ENCODE peak calls at places on chromosome 22, in five cellular contexts. One of them, this sample, is unnamed.

GRCh38 chr22:23047265-23047664 is 23.1 kb upstream of the GNAZ start:
- DNase-seq in epithelial cell of esophagus: no peak
- DNase-seq in DMS153: no peak
- DNase-seq in NCI-H1417: no peak
- DNase-seq in stimulated activated CD4-positive, alpha-beta T cell treated with anti-CD3 and anti-CD28 coated beads, Interleukin-4, amount 100 ng/mL, for 4 hours: no peak
- DNase-seq in this sample: no peak

GRCh38 chr22:32622762-32623147 is 148.1 kb downstream of the FBXO7 start:
- DNase-seq in epithelial cell of esophagus: no peak
- DNase-seq in DMS153: no peak
- DNase-seq in NCI-H1417: no peak
- DNase-seq in stimulated activated CD4-positive, alpha-beta T cell treated with anti-CD3 and anti-CD28 coated beads, Interleukin-4, amount 100 ng/mL, for 4 hours: no peak
- DNase-seq in this sample: no peak

GRCh38 chr22:28329582-28330073 is 350.0 kb downstream of the TTC28 start:
- DNase-seq in epithelial cell of esophagus: no peak
- DNase-seq in DMS153: no peak
- DNase-seq in NCI-H1417: no peak
- DNase-seq in stimulated activated CD4-positive, alpha-beta T cell treated with anti-CD3 and anti-CD28 coated beads, Interleukin-4, amount 100 ng/mL, for 4 hours: no peak
- DNase-seq in this sample: no peak

GRCh38 chr22:45019861-45020655 is 10.3 kb upstream of the PHF21B start:
- DNase-seq in epithelial cell of esophagus: no peak
- DNase-seq in DMS153: no peak
- DNase-seq in NCI-H1417: no peak
- DNase-seq in stimulated activated CD4-positive, alpha-beta T cell treated with anti-CD3 and anti-CD28 coated beads, Interleukin-4, amount 100 ng/mL, for 4 hours: no peak
- DNase-seq in this sample: no peak

GRCh38 chr22:42217019-42217751 is 53.3 kb downstream of the TCF20 start:
- DNase-seq in epithelial cell of esophagus: no peak
- DNase-seq in DMS153: no peak
- DNase-seq in NCI-H1417: no peak
- DNase-seq in stimulated activated CD4-positive, alpha-beta T cell treated with anti-CD3 and anti-CD28 coated beads, Interleukin-4, amount 100 ng/mL, for 4 hours: no peak
- DNase-seq in this sample: no peak

GRCh38 chr22:17359501-17359900 is 9.8 kb upstream of the CECR2 start:
- DNase-seq in epithelial cell of esophagus: no peak
- DNase-seq in DMS153: no peak
- DNase-seq in NCI-H1417: no peak
- DNase-seq in stimulated activated CD4-positive, alpha-beta T cell treated with anti-CD3 and anti-CD28 coated beads, Interleukin-4, amount 100 ng/mL, for 4 hours: no peak
- DNase-seq in this sample: no peak

GRCh38 chr22:25987948-25988347 is 181.3 kb upstream of the SEZ6L start:
- DNase-seq in epithelial cell of esophagus: no peak
- DNase-seq in DMS153: no peak
- DNase-seq in NCI-H1417: no peak
- DNase-seq in stimulated activated CD4-positive, alpha-beta T cell treated with anti-CD3 and anti-CD28 coated beads, Interleukin-4, amount 100 ng/mL, for 4 hours: no peak
- DNase-seq in this sample: no peak

GRCh38 chr22:20080776-20081654 is 974 bp downstream of the DGCR8 start:
- DNase-seq in epithelial cell of esophagus: peak; percentile 76
- DNase-seq in DMS153: no peak
- DNase-seq in NCI-H1417: no peak
- DNase-seq in stimulated activated CD4-positive, alpha-beta T cell treated with anti-CD3 and anti-CD28 coated beads, Interleukin-4, amount 100 ng/mL, for 4 hours: no peak
- DNase-seq in this sample: no peak

GRCh38 chr22:27223317-27224177 is 566.2 kb downstream of the MIAT start:
- DNase-seq in epithelial cell of esophagus: peak; percentile 19
- DNase-seq in DMS153: no peak
- DNase-seq in NCI-H1417: no peak
- DNase-seq in stimulated activated CD4-positive, alpha-beta T cell treated with anti-CD3 and anti-CD28 coated beads, Interleukin-4, amount 100 ng/mL, for 4 hours: no peak
- DNase-seq in this sample: no peak

GRCh38 chr22:27534720-27535125 is 266.8 kb downstream of the MN1 start:
- DNase-seq in epithelial cell of esophagus: peak; percentile 30
- DNase-seq in DMS153: no peak
- DNase-seq in NCI-H1417: no peak
- DNase-seq in stimulated activated CD4-positive, alpha-beta T cell treated with anti-CD3 and anti-CD28 coated beads, Interleukin-4, amount 100 ng/mL, for 4 hours: no peak
- DNase-seq in this sample: no peak

GRCh38 chr22:41023299-41023623 is 69.1 kb upstream of the EP300 start:
- DNase-seq in epithelial cell of esophagus: no peak
- DNase-seq in DMS153: no peak
- DNase-seq in NCI-H1417: no peak
- DNase-seq in stimulated activated CD4-positive, alpha-beta T cell treated with anti-CD3 and anti-CD28 coated beads, Interleukin-4, amount 100 ng/mL, for 4 hours: no peak
- DNase-seq in this sample: no peak

GRCh38 chr22:29306830-29307657 is 594 bp downstream of the GAS2L1 start:
- DNase-seq in epithelial cell of esophagus: peak; percentile 81
- DNase-seq in DMS153: peak; percentile 21
- DNase-seq in NCI-H1417: peak; percentile 59
- DNase-seq in stimulated activated CD4-positive, alpha-beta T cell treated with anti-CD3 and anti-CD28 coated beads, Interleukin-4, amount 100 ng/mL, for 4 hours: peak; percentile 10
- DNase-seq in this sample: no peak

GRCh38 chr22:45376703-45377102 is 36.7 kb downstream of the SMC1B start:
- DNase-seq in epithelial cell of esophagus: peak; percentile 28
- DNase-seq in DMS153: no peak
- DNase-seq in NCI-H1417: no peak
- DNase-seq in stimulated activated CD4-positive, alpha-beta T cell treated with anti-CD3 and anti-CD28 coated beads, Interleukin-4, amount 100 ng/mL, for 4 hours: no peak
- DNase-seq in this sample: no peak

GRCh38 chr22:31289335-31289734 is 3.0 kb downstream of the PIK3IP1 start:
- DNase-seq in epithelial cell of esophagus: no peak
- DNase-seq in DMS153: peak; percentile 74
- DNase-seq in NCI-H1417: peak; percentile 40
- DNase-seq in stimulated activated CD4-positive, alpha-beta T cell treated with anti-CD3 and anti-CD28 coated beads, Interleukin-4, amount 100 ng/mL, for 4 hours: no peak
- DNase-seq in this sample: no peak

GRCh38 chr22:24432059-24432853 is 4.9 kb downstream of the ADORA2A start:
- DNase-seq in epithelial cell of esophagus: peak; percentile 67
- DNase-seq in DMS153: no peak
- DNase-seq in NCI-H1417: no peak
- DNase-seq in stimulated activated CD4-positive, alpha-beta T cell treated with anti-CD3 and anti-CD28 coated beads, Interleukin-4, amount 100 ng/mL, for 4 hours: peak; percentile 74
- DNase-seq in this sample: no peak

GRCh38 chr22:45503816-45504702 is 1.4 kb downstream of the FBLN1 start:
- DNase-seq in epithelial cell of esophagus: no peak
- DNase-seq in DMS153: no peak
- DNase-seq in NCI-H1417: no peak
- DNase-seq in stimulated activated CD4-positive, alpha-beta T cell treated with anti-CD3 and anti-CD28 coated beads, Interleukin-4, amount 100 ng/mL, for 4 hours: no peak
- DNase-seq in this sample: no peak

GRCh38 chr22:48380016-48380665 is 1447.5 kb downstream of the BRD1 start:
- DNase-seq in epithelial cell of esophagus: no peak
- DNase-seq in DMS153: no peak
- DNase-seq in NCI-H1417: no peak
- DNase-seq in stimulated activated CD4-positive, alpha-beta T cell treated with anti-CD3 and anti-CD28 coated beads, Interleukin-4, amount 100 ng/mL, for 4 hours: no peak
- DNase-seq in this sample: no peak

GRCh38 chr22:23119492-23120414 is 22.0 kb downstream of the RSPH14 start:
- DNase-seq in epithelial cell of esophagus: no peak
- DNase-seq in DMS153: no peak
- DNase-seq in NCI-H1417: no peak
- DNase-seq in stimulated activated CD4-positive, alpha-beta T cell treated with anti-CD3 and anti-CD28 coated beads, Interleukin-4, amount 100 ng/mL, for 4 hours: peak; percentile 62
- DNase-seq in this sample: no peak

GRCh38 chr22:22386602-22387385 is 121.7 kb downstream of the ZNF280B start:
- DNase-seq in epithelial cell of esophagus: no peak
- DNase-seq in DMS153: peak; percentile 96
- DNase-seq in NCI-H1417: no peak
- DNase-seq in stimulated activated CD4-positive, alpha-beta T cell treated with anti-CD3 and anti-CD28 coated beads, Interleukin-4, amount 100 ng/mL, for 4 hours: no peak
- DNase-seq in this sample: no peak

GRCh38 chr22:37253164-37253660 is 9.1 kb upstream of the RAC2 start:
- DNase-seq in epithelial cell of esophagus: no peak
- DNase-seq in DMS153: no peak
- DNase-seq in NCI-H1417: no peak
- DNase-seq in stimulated activated CD4-positive, alpha-beta T cell treated with anti-CD3 and anti-CD28 coated beads, Interleukin-4, amount 100 ng/mL, for 4 hours: no peak
- DNase-seq in this sample: no peak

GRCh38 chr22:19291218-19291579 is 320 bp downstream of the CLTCL1 start:
- DNase-seq in epithelial cell of esophagus: peak; percentile 34
- DNase-seq in DMS153: no peak
- DNase-seq in NCI-H1417: no peak
- DNase-seq in stimulated activated CD4-positive, alpha-beta T cell treated with anti-CD3 and anti-CD28 coated beads, Interleukin-4, amount 100 ng/mL, for 4 hours: no peak
- DNase-seq in this sample: peak; percentile 18

GRCh38 chr22:49764151-49764581 is 63.5 kb downstream of the BRD1 start:
- DNase-seq in epithelial cell of esophagus: no peak
- DNase-seq in DMS153: no peak
- DNase-seq in NCI-H1417: no peak
- DNase-seq in stimulated activated CD4-positive, alpha-beta T cell treated with anti-CD3 and anti-CD28 coated beads, Interleukin-4, amount 100 ng/mL, for 4 hours: no peak
- DNase-seq in this sample: no peak

GRCh38 chr22:49827307-49827852 is 293 bp downstream of the BRD1 start:
- DNase-seq in epithelial cell of esophagus: peak; percentile 22
- DNase-seq in DMS153: no peak
- DNase-seq in NCI-H1417: no peak
- DNase-seq in stimulated activated CD4-positive, alpha-beta T cell treated with anti-CD3 and anti-CD28 coated beads, Interleukin-4, amount 100 ng/mL, for 4 hours: no peak
- DNase-seq in this sample: no peak

GRCh38 chr22:33083212-33083611 is 25.0 kb upstream of the SYN3 start:
- DNase-seq in epithelial cell of esophagus: no peak
- DNase-seq in DMS153: no peak
- DNase-seq in NCI-H1417: no peak
- DNase-seq in stimulated activated CD4-positive, alpha-beta T cell treated with anti-CD3 and anti-CD28 coated beads, Interleukin-4, amount 100 ng/mL, for 4 hours: no peak
- DNase-seq in this sample: no peak

GRCh38 chr22:42969348-42969975 is 45.5 kb downstream of the PACSIN2 start:
- DNase-seq in epithelial cell of esophagus: no peak
- DNase-seq in DMS153: no peak
- DNase-seq in NCI-H1417: no peak
- DNase-seq in stimulated activated CD4-positive, alpha-beta T cell treated with anti-CD3 and anti-CD28 coated beads, Interleukin-4, amount 100 ng/mL, for 4 hours: no peak
- DNase-seq in this sample: no peak

GRCh38 chr22:47275479-47276218 is 513.2 kb downstream of the TBC1D22A start:
- DNase-seq in epithelial cell of esophagus: no peak
- DNase-seq in DMS153: no peak
- DNase-seq in NCI-H1417: no peak
- DNase-seq in stimulated activated CD4-positive, alpha-beta T cell treated with anti-CD3 and anti-CD28 coated beads, Interleukin-4, amount 100 ng/mL, for 4 hours: no peak
- DNase-seq in this sample: no peak

GRCh38 chr22:46614070-46614931 is 5.9 kb upstream of the GRAMD4 start:
- DNase-seq in epithelial cell of esophagus: no peak
- DNase-seq in DMS153: no peak
- DNase-seq in NCI-H1417: no peak
- DNase-seq in stimulated activated CD4-positive, alpha-beta T cell treated with anti-CD3 and anti-CD28 coated beads, Interleukin-4, amount 100 ng/mL, for 4 hours: peak; percentile 63
- DNase-seq in this sample: peak; percentile 32

GRCh38 chr22:17250380-17251129 is 31.3 kb upstream of the ADA2 start:
- DNase-seq in epithelial cell of esophagus: no peak
- DNase-seq in DMS153: no peak
- DNase-seq in NCI-H1417: no peak
- DNase-seq in stimulated activated CD4-positive, alpha-beta T cell treated with anti-CD3 and anti-CD28 coated beads, Interleukin-4, amount 100 ng/mL, for 4 hours: no peak
- DNase-seq in this sample: no peak

GRCh38 chr22:24216541-24217209 is 28.2 kb downstream of the GGT5 start:
- DNase-seq in epithelial cell of esophagus: no peak
- DNase-seq in DMS153: no peak
- DNase-seq in NCI-H1417: no peak
- DNase-seq in stimulated activated CD4-positive, alpha-beta T cell treated with anti-CD3 and anti-CD28 coated beads, Interleukin-4, amount 100 ng/mL, for 4 hours: no peak
- DNase-seq in this sample: no peak

GRCh38 chr22:44400763-44401060 is 88.0 kb upstream of the SHISAL1 start:
- DNase-seq in epithelial cell of esophagus: no peak
- DNase-seq in DMS153: no peak
- DNase-seq in NCI-H1417: no peak
- DNase-seq in stimulated activated CD4-positive, alpha-beta T cell treated with anti-CD3 and anti-CD28 coated beads, Interleukin-4, amount 100 ng/mL, for 4 hours: no peak
- DNase-seq in this sample: no peak

GRCh38 chr22:38981005-38981658 is 1.0 kb upstream of the APOBEC3B start:
- DNase-seq in epithelial cell of esophagus: peak; percentile 82
- DNase-seq in DMS153: peak; percentile 67
- DNase-seq in NCI-H1417: no peak
- DNase-seq in stimulated activated CD4-positive, alpha-beta T cell treated with anti-CD3 and anti-CD28 coated beads, Interleukin-4, amount 100 ng/mL, for 4 hours: no peak
- DNase-seq in this sample: no peak

GRCh38 chr22:31393890-31394289 is 5.5 kb upstream of the DRG1 start:
- DNase-seq in epithelial cell of esophagus: no peak
- DNase-seq in DMS153: no peak
- DNase-seq in NCI-H1417: no peak
- DNase-seq in stimulated activated CD4-positive, alpha-beta T cell treated with anti-CD3 and anti-CD28 coated beads, Interleukin-4, amount 100 ng/mL, for 4 hours: no peak
- DNase-seq in this sample: no peak

GRCh38 chr22:22076361-22076760 is 93.8 kb upstream of the TOP3B start:
- DNase-seq in epithelial cell of esophagus: no peak
- DNase-seq in DMS153: no peak
- DNase-seq in NCI-H1417: no peak
- DNase-seq in stimulated activated CD4-positive, alpha-beta T cell treated with anti-CD3 and anti-CD28 coated beads, Interleukin-4, amount 100 ng/mL, for 4 hours: no peak
- DNase-seq in this sample: no peak

This sample was measured in activated gamma-delta T cell.